ENCODE peak calls at places on chromosome 14, in ten cellular contexts. N is HT1080; K is activated CD8-positive, alpha-beta memory T cell treated with anti-CD3 and anti-CD28 coated beads for 1 hour; L is NCI-H460; P is astrocyte; O is T-cell; U is GM04503; B is dorsolateral prefrontal cortex; J is astrocyte of the spinal cord; Y is posterior cingulate gyrus. X is an unnamed sample.

GRCh38 chr14:106507354-106507753 is 981.0 kb downstream of the TMEM121 start:
- DNase-seq in N (no peak), K (no peak), L (no peak), P (no peak), O (no peak), U (no peak), B (no peak), J (no peak), Y (no peak), X (no peak)

GRCh38 chr14:101965145-101965531 is 765 bp downstream of the DYNC1H1 start:
- DNase-seq in N (peak), K (peak), L (no peak), P (no peak), O (peak), U (no peak), B (peak), J (peak), Y (peak), X (peak)

GRCh38 chr14:53011053-53011462 is 60.2 kb upstream of the FERMT2 start:
- DNase-seq in N (peak), K (no peak), L (peak), P (peak), O (no peak), U (peak), B (peak), J (peak), Y (peak), X (no peak)

GRCh38 chr14:24443053-24443683 is 592 bp upstream of the SDR39U1 start:
- DNase-seq in N (no peak), K (no peak), L (no peak), P (no peak), O (no peak), U (no peak), B (no peak), J (no peak), Y (no peak), X (no peak)

GRCh38 chr14:104510794-104511611 is 68.6 kb upstream of the C14orf180 start:
- DNase-seq in N (no peak), K (no peak), L (no peak), P (no peak), O (no peak), U (no peak), B (peak), J (no peak), Y (peak), X (no peak)

GRCh38 chr14:54776361-54777001 is 126.1 kb downstream of the GCH1 start:
- DNase-seq in N (peak), K (no peak), L (no peak), P (peak), O (no peak), U (no peak), B (peak), J (peak), Y (peak), X (no peak)

GRCh38 chr14:79248131-79248530 is 963.2 kb downstream of the DIO2 start:
- DNase-seq in N (no peak), K (no peak), L (no peak), P (peak), O (no peak), U (no peak), B (no peak), J (no peak), Y (no peak), X (no peak)

GRCh38 chr14:96121660-96122395 is 82.7 kb downstream of the C14orf132 start:
- DNase-seq in N (peak), K (no peak), L (no peak), P (peak), O (no peak), U (no peak), B (no peak), J (no peak), Y (no peak), X (no peak)

GRCh38 chr14:100392266-100392850 is 69.2 kb downstream of the SLC25A47 start:
- DNase-seq in N (no peak), K (no peak), L (no peak), P (no peak), O (no peak), U (no peak), B (no peak), J (peak), Y (no peak), X (no peak)

GRCh38 chr14:48792376-48793024 is 793.7 kb downstream of the RPS29 start:
- DNase-seq in N (peak), K (no peak), L (no peak), P (no peak), O (no peak), U (no peak), B (no peak), J (no peak), Y (no peak), X (no peak)

GRCh38 chr14:99264691-99265090 is 7.3 kb downstream of the BCL11B start:
- DNase-seq in N (no peak), K (no peak), L (no peak), P (no peak), O (no peak), U (no peak), B (no peak), J (no peak), Y (no peak), X (no peak)

GRCh38 chr14:56846970-56847928 is 37.0 kb upstream of the OTX2 start:
- DNase-seq in N (no peak), K (no peak), L (no peak), P (no peak), O (no peak), U (no peak), B (no peak), J (no peak), Y (no peak), X (no peak)

GRCh38 chr14:77979666-77980351 is 179.9 kb downstream of the ADCK1 start:
- DNase-seq in N (no peak), K (no peak), L (no peak), P (peak), O (no peak), U (peak), B (no peak), J (peak), Y (no peak), X (peak)

GRCh38 chr14:68135566-68135965 is 316.0 kb downstream of the RAD51B start:
- DNase-seq in N (no peak), K (no peak), L (no peak), P (peak), O (no peak), U (no peak), B (no peak), J (peak), Y (no peak), X (no peak)

GRCh38 chr14:26175659-26176058 is 422.2 kb downstream of the NOVA1 start:
- DNase-seq in N (no peak), K (no peak), L (no peak), P (no peak), O (no peak), U (no peak), B (no peak), J (no peak), Y (no peak), X (no peak)

GRCh38 chr14:94751956-94752355 is 18.0 kb downstream of the GSC start:
- DNase-seq in N (no peak), K (no peak), L (no peak), P (no peak), O (no peak), U (no peak), B (no peak), J (no peak), Y (no peak), X (no peak)

GRCh38 chr14:33777651-33778050 is 173.2 kb downstream of the EGLN3 start:
- DNase-seq in N (no peak), K (no peak), L (no peak), P (no peak), O (no peak), U (no peak), B (no peak), J (no peak), Y (no peak), X (no peak)

GRCh38 chr14:93932642-93933041 is 5.5 kb downstream of the FAM181A start:
- DNase-seq in N (no peak), K (no peak), L (no peak), P (no peak), O (no peak), U (no peak), B (no peak), J (no peak), Y (no peak), X (no peak)

GRCh38 chr14:105299654-105300541 is 903 bp downstream of the BRF1 start:
- DNase-seq in N (no peak), K (no peak), L (no peak), P (no peak), O (no peak), U (no peak), B (no peak), J (no peak), Y (no peak), X (no peak)

GRCh38 chr14:42428996-42429395 is 822.3 kb downstream of the LRFN5 start:
- DNase-seq in N (no peak), K (no peak), L (no peak), P (no peak), O (no peak), U (no peak), B (no peak), J (no peak), Y (no peak), X (no peak)

GRCh38 chr14:104893435-104894207 is 28.6 kb downstream of the CEP170B start:
- DNase-seq in N (no peak), K (no peak), L (no peak), P (no peak), O (no peak), U (no peak), B (peak), J (no peak), Y (no peak), X (no peak)

GRCh38 chr14:35412281-35413057 is 7.9 kb upstream of the NFKBIA start:
- DNase-seq in N (no peak), K (no peak), L (no peak), P (no peak), O (no peak), U (no peak), B (no peak), J (no peak), Y (no peak), X (no peak)

GRCh38 chr14:95623195-95623594 is 63.0 kb upstream of the TCL1B start:
- DNase-seq in N (no peak), K (no peak), L (no peak), P (no peak), O (no peak), U (no peak), B (no peak), J (no peak), Y (no peak), X (no peak)

GRCh38 chr14:99148131-99148530 is 123.9 kb downstream of the BCL11B start:
- DNase-seq in N (no peak), K (no peak), L (no peak), P (no peak), O (no peak), U (no peak), B (no peak), J (no peak), Y (no peak), X (no peak)